ENCODE peak calls at places on chromosomes 2 and 18, in six cellular contexts. X, E, Z, N, D and K are unnamed samples.

GRCh38 chr2:118881490-118882129 is 34.2 kb upstream of the EN1 start:
- DNase-seq in E (peak), Z (peak), N (no peak), D (peak), X (peak), K (no peak)

GRCh38 chr2:51711761-51712160 is 679.8 kb upstream of the NRXN1 start:
- DNase-seq in Z (no peak), X (no peak), E (peak), D (no peak), N (no peak), K (no peak)

GRCh38 chr18:78082776-78083175 is 833.1 kb downstream of the GALR1 start:
- DNase-seq in X (no peak), Z (no peak), D (no peak), N (no peak), E (no peak), K (no peak)

GRCh38 chr2:85133751-85134254 is 611 bp downstream of the TCF7L1 start:
- DNase-seq in E (peak), X (no peak), N (peak), D (no peak), Z (peak), K (peak)

GRCh38 chr2:233385489-233386044 is 31.3 kb downstream of the DGKD start:
- DNase-seq in X (no peak), N (no peak), Z (no peak), D (peak), E (no peak), K (no peak)

GRCh38 chr2:201254331-201254730 is 6.0 kb upstream of the CASP8 start:
- DNase-seq in D (no peak), X (peak), E (peak), Z (peak), N (no peak), K (no peak)

GRCh38 chr2:136219341-136219740 is 101.4 kb upstream of the CXCR4 start:
- DNase-seq in N (no peak), Z (no peak), X (no peak), E (no peak), D (no peak), K (no peak)

GRCh38 chr18:46134920-46135675 is 30.9 kb downstream of the HAUS1 start:
- DNase-seq in N (no peak), Z (no peak), D (no peak), X (no peak), E (no peak), K (no peak)

GRCh38 chr2:25233916-25234610 is 65.7 kb upstream of the POMC start:
- DNase-seq in N (peak), E (no peak), Z (no peak), D (no peak), X (no peak), K (no peak)

GRCh38 chr2:40511661-40512213 is 59.8 kb upstream of the SLC8A1 start:
- DNase-seq in X (no peak), Z (peak), N (no peak), D (no peak), E (peak), K (no peak)

GRCh38 chr2:30612371-30612770 is 165.3 kb downstream of the LCLAT1 start:
- DNase-seq in E (peak), Z (no peak), D (no peak), X (no peak), N (no peak), K (no peak)

GRCh38 chr2:42673989-42674564 is 89.9 kb downstream of the OXER1 start:
- DNase-seq in X (peak), D (no peak), E (no peak), N (no peak), Z (no peak), K (no peak)

GRCh38 chr2:171798156-171798815 is 95.8 kb downstream of the SLC25A12 start:
- DNase-seq in N (no peak), E (peak), X (no peak), Z (peak), D (no peak), K (no peak)

GRCh38 chr2:71851094-71851755 is 296.4 kb downstream of the CYP26B1 start:
- DNase-seq in Z (no peak), N (no peak), D (no peak), E (no peak), X (no peak), K (peak)